ENCODE peak calls at places on chromosome 19, in nine cellular contexts. U, Z, C, Q, P, F, T, H and V are unnamed samples.

GRCh38 chr19:28785961-28786360 is 427.0 kb downstream of the UQCRFS1 start:
- DNase-seq in H (no peak), U (no peak), F (no peak), Z (no peak), Q (no peak), T (no peak), P (no peak), C (no peak), V (no peak)

GRCh38 chr19:55444720-55445045 is 1.6 kb upstream of the SHISA7 start:
- DNase-seq in T (no peak), F (no peak), P (no peak), Q (no peak), C (no peak), U (no peak), Z (no peak), H (no peak), V (no peak)

GRCh38 chr19:41323430-41324125 is 13.6 kb downstream of the CCDC97 start:
- DNase-seq in H (no peak), T (peak), C (no peak), P (peak), Z (no peak), U (no peak), F (peak), Q (no peak), V (no peak)

GRCh38 chr19:9498183-9498902 is at the start of gene ZNF560:
- DNase-seq in Q (no peak), C (no peak), T (no peak), H (peak), U (no peak), F (no peak), Z (no peak), P (peak), V (no peak)

GRCh38 chr19:48085077-48085476 is 25.5 kb downstream of the PLA2G4C start:
- DNase-seq in Z (no peak), C (no peak), U (no peak), F (no peak), H (no peak), T (no peak), Q (no peak), P (no peak), V (no peak)

GRCh38 chr19:16153582-16154336 is 10.3 kb downstream of the HSH2D start:
- DNase-seq in P (no peak), U (no peak), F (no peak), T (no peak), Z (no peak), C (no peak), H (no peak), Q (no peak), V (no peak)

GRCh38 chr19:45677351-45678230 is 9.6 kb downstream of the GIPR start:
- DNase-seq in Z (peak), H (peak), F (no peak), P (peak), U (peak), Q (peak), T (peak), C (peak), V (peak)

GRCh38 chr19:49658139-49658517 is 7.5 kb downstream of the IRF3 start:
- DNase-seq in H (no peak), C (no peak), P (no peak), U (no peak), F (no peak), T (no peak), Z (no peak), Q (no peak), V (no peak)

GRCh38 chr19:1263198-1263597 is 5.9 kb upstream of the CIRBP start:
- DNase-seq in P (no peak), U (no peak), H (no peak), T (no peak), F (no peak), Q (no peak), C (no peak), Z (no peak), V (no peak)

GRCh38 chr19:9939301-9939913 is 3.1 kb upstream of the OLFM2 start:
- DNase-seq in T (peak), U (no peak), Z (no peak), Q (no peak), F (no peak), P (no peak), H (no peak), C (no peak), V (no peak)

GRCh38 chr19:48614436-48615144 is at the start of gene FAM83E:
- DNase-seq in P (no peak), F (no peak), H (no peak), T (peak), Q (no peak), C (no peak), Z (no peak), U (no peak), V (no peak)

GRCh38 chr19:5025027-5025426 is 56.1 kb downstream of the KDM4B start:
- DNase-seq in P (no peak), C (no peak), H (no peak), T (no peak), U (no peak), F (no peak), Q (no peak), Z (no peak), V (no peak)

GRCh38 chr19:45215391-45216191 is 29.6 kb downstream of the EXOC3L2 start:
- DNase-seq in C (no peak), H (no peak), U (no peak), Q (peak), P (no peak), T (no peak), F (no peak), Z (no peak), V (no peak)

GRCh38 chr19:34837262-34837661 is 64.2 kb upstream of the ZNF599 start:
- DNase-seq in C (no peak), T (no peak), U (no peak), Z (no peak), F (no peak), Q (no peak), P (no peak), H (no peak), V (no peak)

GRCh38 chr19:18202759-18203407 is 959 bp downstream of the RAB3A start:
- DNase-seq in H (peak), C (peak), F (peak), U (no peak), Z (peak), Q (no peak), T (peak), P (no peak), V (no peak)

GRCh38 chr19:30590596-30591229 is 218.5 kb downstream of the ZNF536 start:
- DNase-seq in P (no peak), U (no peak), H (no peak), Z (no peak), C (no peak), T (no peak), Q (no peak), F (no peak), V (no peak)

GRCh38 chr19:2627319-2627829 is 75.1 kb downstream of the GNG7 start:
- DNase-seq in P (peak), Z (no peak), U (no peak), H (peak), F (no peak), C (peak), T (peak), Q (no peak), V (no peak)

GRCh38 chr19:50191270-50191669 is 12.2 kb upstream of the MYH14 start:
- DNase-seq in H (no peak), Q (no peak), C (no peak), U (no peak), T (no peak), F (no peak), P (no peak), Z (no peak), V (no peak)

GRCh38 chr19:3509566-3509989 is 3.5 kb downstream of the FZR1 start:
- DNase-seq in T (peak), F (no peak), Z (no peak), C (no peak), H (peak), U (no peak), Q (no peak), P (no peak), V (no peak)

GRCh38 chr19:37979547-37980082 is 72.6 kb downstream of the SIPA1L3 start:
- DNase-seq in H (no peak), Q (no peak), C (no peak), F (peak), U (no peak), P (no peak), Z (no peak), T (no peak), V (no peak)

GRCh38 chr19:56111601-56112312 is 9.3 kb downstream of the ZNF787 start:
- DNase-seq in C (peak), H (peak), F (no peak), Z (peak), U (no peak), P (no peak), T (no peak), Q (no peak), V (no peak)